ENCODE peak calls at places on chromosomes 3 and 15, in eight cellular contexts. L is Panc1, K is GM13977, Z is endothelial cell, G is WTC11, X is breast epithelium, F is lower lobe of right lung, B is AG09309. H is an unnamed sample.

GRCh38 chr3:87349833-87350232 is 73.4 kb upstream of the POU1F1 start:
- DNase-seq in L (no peak), G (no peak), F (no peak), K (no peak), B (no peak), X (no peak), Z (no peak), H (no peak)

GRCh38 chr15:74845208-74845568 is 2.2 kb upstream of the ULK3 start:
- DNase-seq in B (no peak), X (no peak), F (no peak), L (no peak), K (peak), Z (no peak), G (no peak), H (no peak)

GRCh38 chr3:135109681-135110080 is 314.6 kb downstream of the EPHB1 start:
- DNase-seq in G (no peak), Z (no peak), K (no peak), B (no peak), F (no peak), X (no peak), L (no peak), H (no peak)

GRCh38 chr3:49017978-49018706 is at the start of gene DALRD3:
- DNase-seq in K (peak), B (no peak), Z (peak), F (peak), X (peak), L (no peak), G (peak), H (peak)

GRCh38 chr15:70613259-70613658 is 150.1 kb downstream of the UACA start:
- DNase-seq in L (no peak), K (no peak), Z (no peak), X (no peak), B (no peak), G (no peak), F (no peak), H (no peak)

GRCh38 chr3:25910997-25911396 is 121.1 kb downstream of the OXSM start:
- DNase-seq in G (peak), F (peak), B (no peak), L (no peak), Z (no peak), K (no peak), X (no peak), H (no peak)

GRCh38 chr3:73547427-73548036 is 77.2 kb downstream of the PDZRN3 start:
- DNase-seq in F (no peak), B (peak), K (no peak), X (no peak), G (no peak), L (no peak), Z (no peak), H (no peak)

GRCh38 chr3:122583770-122584169 is 6.3 kb downstream of the PARP15 start:
- DNase-seq in Z (no peak), L (no peak), G (no peak), X (no peak), F (no peak), K (no peak), B (no peak), H (no peak)

GRCh38 chr3:140573011-140573410 is 104.9 kb upstream of the TRIM42 start:
- DNase-seq in Z (no peak), X (no peak), K (no peak), F (no peak), L (no peak), G (no peak), B (no peak), H (no peak)

GRCh38 chr3:142498397-142499180 is 50.8 kb upstream of the XRN1 start:
- DNase-seq in Z (no peak), F (no peak), G (no peak), B (no peak), X (no peak), K (peak), L (no peak), H (peak)

GRCh38 chr3:132486086-132486485 is 68.8 kb downstream of the DNAJC13 start:
- DNase-seq in Z (no peak), F (no peak), X (no peak), G (no peak), B (peak), L (no peak), K (no peak), H (no peak)

GRCh38 chr3:190514163-190515153 is 573 bp downstream of the IL1RAP start:
- DNase-seq in X (peak), Z (peak), G (peak), L (no peak), F (peak), K (peak), B (no peak), H (peak)

GRCh38 chr3:190512666-190513065 is 1.2 kb upstream of the IL1RAP start:
- DNase-seq in X (no peak), G (no peak), Z (no peak), K (no peak), F (no peak), B (no peak), L (no peak), H (no peak)

GRCh38 chr3:190516416-190516815 is 2.5 kb downstream of the IL1RAP start:
- DNase-seq in X (no peak), Z (no peak), G (no peak), K (no peak), B (no peak), F (no peak), L (no peak), H (no peak)

GRCh38 chr3:190517696-190518095 is 3.8 kb downstream of the IL1RAP start:
- DNase-seq in Z (no peak), B (no peak), F (no peak), X (no peak), G (no peak), K (no peak), L (no peak), H (no peak)

GRCh38 chr3:190513409-190514162 is at the start of gene IL1RAP:
- DNase-seq in G (peak), B (peak), F (peak), Z (peak), K (peak), L (peak), X (peak), H (peak)
- TF ChIP-seq CTCF in G (peak), B (no peak), F (peak), Z (peak), K (peak), L (peak), X (no peak), H (peak)

GRCh38 chr15:39594764-39595620 is 14.1 kb downstream of the THBS1 start:
- DNase-seq in L (no peak), X (no peak), B (peak), G (no peak), K (no peak), F (no peak), Z (no peak), H (no peak)

GRCh38 chr15:39595621-39596221 is 14.8 kb downstream of the THBS1 start:
- DNase-seq in B (peak), G (no peak), F (no peak), Z (no peak), X (no peak), K (no peak), L (no peak), H (no peak)

GRCh38 chr15:39592500-39592899 is 11.6 kb downstream of the THBS1 start:
- DNase-seq in Z (no peak), G (no peak), B (peak), L (no peak), F (no peak), K (no peak), X (no peak), H (no peak)

GRCh38 chr15:39593071-39594055 is 12.5 kb downstream of the THBS1 start:
- DNase-seq in B (peak), F (no peak), Z (no peak), L (no peak), G (no peak), K (no peak), X (no peak), H (no peak)

GRCh38 chr15:39594056-39594763 is 13.3 kb downstream of the THBS1 start:
- DNase-seq in B (peak), G (no peak), K (no peak), F (no peak), L (no peak), X (no peak), Z (no peak), H (no peak)
- TF ChIP-seq CTCF in B (no peak), G (no peak), K (peak), F (no peak), L (no peak), X (no peak), Z (no peak), H (peak)

GRCh38 chr15:62241135-62241770 is 76.2 kb upstream of the C2CD4B start:
- DNase-seq in K (no peak), B (no peak), L (no peak), Z (peak), X (no peak), G (peak), F (no peak), H (no peak)
- TF ChIP-seq CTCF in K (peak), B (peak), L (peak), Z (peak), X (no peak), G (peak), F (no peak), H (no peak)

GRCh38 chr3:190339130-190339529 is 16.9 kb upstream of the CLDN1 start:
- DNase-seq in X (no peak), K (peak), Z (no peak), B (no peak), L (no peak), F (no peak), G (no peak), H (no peak)
- TF ChIP-seq CTCF in X (no peak), K (peak), Z (no peak), B (peak), L (no peak), F (no peak), G (no peak), H (peak)

GRCh38 chr3:126960604-126960995 is 22.3 kb upstream of the PLXNA1 start:
- DNase-seq in Z (no peak), B (no peak), K (no peak), F (no peak), X (peak), G (no peak), L (no peak), H (no peak)

GRCh38 chr3:126961191-126961790 is 21.6 kb upstream of the PLXNA1 start:
- DNase-seq in X (peak), L (no peak), Z (no peak), F (peak), B (peak), K (peak), G (no peak), H (peak)

GRCh38 chr3:126959144-126959920 is 23.6 kb upstream of the PLXNA1 start:
- DNase-seq in F (no peak), L (no peak), K (no peak), B (no peak), G (no peak), Z (no peak), X (peak), H (no peak)

GRCh38 chr3:126958638-126959085 is 24.3 kb upstream of the PLXNA1 start:
- DNase-seq in X (peak), L (no peak), G (no peak), B (no peak), F (no peak), Z (no peak), K (no peak), H (no peak)

DNA sequence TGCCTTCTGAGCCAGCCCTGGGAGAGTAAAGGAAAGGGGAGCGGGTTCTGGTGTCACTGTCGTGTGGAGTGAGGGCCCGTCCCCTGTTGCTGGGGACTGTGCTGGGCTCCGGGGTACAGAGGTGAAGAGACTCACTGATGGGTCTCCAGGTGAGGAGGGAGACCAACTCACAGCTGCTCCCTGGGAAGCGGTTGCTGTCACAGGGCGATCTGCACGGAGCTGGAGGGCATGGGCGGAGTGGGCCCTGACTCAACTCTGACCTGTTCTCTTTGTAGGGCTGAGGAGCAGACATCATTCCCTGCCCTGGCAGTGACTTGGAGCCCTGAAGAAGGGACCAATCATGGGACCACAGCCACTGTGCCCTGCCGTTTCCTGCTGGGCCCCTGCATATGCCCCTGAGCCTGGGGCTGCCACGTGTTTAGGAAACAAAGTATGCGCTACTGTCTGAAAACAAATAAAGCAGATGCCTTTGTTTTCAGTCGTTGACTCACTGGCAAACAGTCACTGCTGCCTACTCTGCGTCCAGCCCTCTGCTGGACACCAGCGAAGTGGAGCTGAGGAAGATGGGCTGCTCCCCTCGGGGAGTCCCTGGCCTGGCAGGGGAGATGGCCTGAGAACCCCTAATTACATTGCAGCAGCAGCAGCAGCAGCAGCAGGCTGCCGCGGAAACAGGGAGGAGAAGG is 22.9 kb upstream of the PLXNA1 start:
- DNase-seq in K (no peak), F (no peak), G (no peak), L (no peak), B (peak), X (peak), Z (peak), H (no peak)
- TF ChIP-seq CTCF in K (no peak), F (peak), G (no peak), L (no peak), B (peak), X (no peak), Z (no peak), H (no peak)

DNA sequence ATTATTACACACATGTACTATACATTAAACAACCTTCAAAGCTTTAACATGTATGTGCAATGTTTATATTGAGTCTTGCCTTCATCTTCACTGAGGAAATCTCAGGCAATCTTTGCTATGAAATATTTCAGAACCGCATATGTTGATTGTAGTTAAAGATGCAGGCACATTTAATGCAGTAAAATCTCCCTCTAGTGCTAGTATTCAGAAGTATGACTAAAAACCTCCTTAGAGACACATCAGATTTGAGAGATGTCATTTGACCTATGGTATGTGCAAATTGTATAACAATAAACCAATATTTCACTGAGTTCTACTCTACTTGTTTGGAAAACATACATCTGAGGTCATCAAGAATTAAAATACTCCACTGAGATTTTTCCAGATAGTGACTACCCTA is 123.8 kb upstream of the C15orf61 start:
- DNase-seq in F (no peak), X (no peak), B (no peak), Z (no peak), K (no peak), G (no peak), L (no peak), H (no peak)
- TF ChIP-seq CTCF in F (no peak), X (no peak), B (no peak), Z (no peak), K (no peak), G (no peak), L (no peak), H (no peak)

DNA sequence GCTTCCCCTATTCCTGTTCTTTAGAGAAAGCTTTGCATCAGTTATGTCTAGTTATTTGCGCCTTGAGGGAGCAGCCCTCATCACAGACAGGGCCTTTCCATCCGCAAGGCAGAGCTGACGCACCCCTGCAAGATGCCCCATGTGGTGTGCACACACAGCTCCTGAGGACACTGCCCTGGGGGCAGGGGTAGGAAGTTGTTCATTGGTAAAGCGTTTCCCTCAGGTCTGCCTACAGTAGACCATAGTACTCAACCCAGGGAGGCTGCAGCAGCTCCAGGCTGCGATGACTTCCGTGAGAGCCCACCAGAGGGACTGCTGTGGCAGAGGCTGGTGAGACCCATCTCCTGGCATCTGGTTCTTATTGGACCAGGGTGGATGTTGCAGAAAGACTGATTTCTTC is 55.1 kb upstream of the PLXNA1 start:
- DNase-seq in B (no peak), X (no peak), G (no peak), K (no peak), Z (no peak), F (no peak), L (no peak), H (no peak)
- TF ChIP-seq CTCF in B (no peak), X (no peak), G (no peak), K (no peak), Z (no peak), F (no peak), L (no peak), H (no peak)

DNA sequence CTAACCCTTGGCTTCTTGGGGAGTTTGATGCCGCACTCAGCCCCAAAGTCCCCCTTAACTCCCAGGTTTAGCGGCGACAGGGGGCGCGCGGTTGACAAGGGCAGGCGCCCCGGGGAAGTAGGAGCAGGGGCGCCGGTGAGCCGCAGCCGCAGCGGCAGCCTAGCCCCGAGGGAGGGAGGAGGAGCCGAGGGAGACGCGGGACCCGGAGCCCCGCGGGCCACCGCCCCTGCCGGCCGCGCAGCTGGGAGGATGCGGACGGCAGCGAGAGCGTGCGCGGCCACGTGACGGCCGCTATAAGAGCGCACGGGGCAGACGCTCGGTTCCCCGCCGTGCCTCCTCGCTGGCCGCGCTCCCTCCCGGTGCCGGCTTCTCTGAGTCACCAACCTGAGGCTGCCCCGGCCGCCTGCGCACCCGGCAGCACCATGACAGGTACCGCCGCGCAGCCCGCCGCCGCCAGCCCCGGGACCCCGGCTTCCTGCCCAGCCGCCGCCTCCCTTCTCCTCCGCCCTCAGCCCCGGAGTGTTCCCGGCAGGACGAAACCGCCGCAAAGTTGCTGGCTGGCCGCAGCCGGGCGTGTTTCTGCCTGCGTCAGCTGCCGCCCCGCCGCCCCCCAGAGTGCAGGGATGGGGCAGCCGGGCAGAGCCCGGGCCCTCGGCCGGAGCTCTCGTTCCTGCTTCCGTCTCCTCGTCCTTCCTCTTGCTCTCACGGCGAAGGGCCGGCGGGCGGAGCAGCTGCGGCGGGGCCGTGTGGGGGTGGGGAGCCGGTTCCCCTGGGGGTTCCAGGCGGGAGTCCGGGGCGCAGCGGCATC is at the start of gene GYG1:
- DNase-seq in Z (peak), K (peak), X (peak), F (peak), B (peak), L (no peak), G (peak), H (peak)
- TF ChIP-seq CTCF in Z (no peak), K (peak), X (peak), F (peak), B (peak), L (peak), G (no peak), H (peak)

GRCh38 chr15:45701108-45701507 is 66.3 kb downstream of the SQOR start:
- DNase-seq in G (no peak), Z (no peak), F (no peak), X (no peak), K (no peak), L (no peak), B (no peak), H (no peak)

GRCh38 chr15:45704329-45705249 is 69.8 kb downstream of the SQOR start:
- DNase-seq in B (no peak), G (peak), Z (peak), L (peak), F (no peak), K (no peak), X (no peak), H (no peak)

GRCh38 chr15:45702041-45702440 is 67.2 kb downstream of the SQOR start:
- DNase-seq in G (no peak), L (no peak), X (no peak), B (no peak), Z (no peak), K (no peak), F (no peak), H (no peak)

GRCh38 chr15:45705510-45706473 is 71.0 kb downstream of the SQOR start:
- DNase-seq in B (peak), Z (peak), F (peak), G (peak), K (peak), X (peak), L (peak), H (peak)

GRCh38 chr15:45703670-45704328 is 69.0 kb downstream of the SQOR start:
- DNase-seq in F (no peak), L (no peak), Z (no peak), B (no peak), K (no peak), X (no peak), G (peak), H (no peak)
- TF ChIP-seq CTCF in F (peak), L (no peak), Z (peak), B (peak), K (no peak), X (no peak), G (peak), H (no peak)

GRCh38 chr3:76369170-76369569 is 583.8 kb upstream of the ZNF717 start:
- DNase-seq in F (no peak), X (no peak), B (no peak), Z (no peak), L (no peak), K (no peak), G (no peak), H (no peak)
- TF ChIP-seq CTCF in F (no peak), X (no peak), B (peak), Z (no peak), L (no peak), K (peak), G (no peak), H (peak)

H was measured in GM10248.